ENCODE peak calls at places on chromosome 9, in seven cellular contexts. J, Z, Y, N, A, K and P are unnamed samples.
A peak's percentile ranks its signal among the peaks of the same experiment; 100 is the strongest.

GRCh38 chr9:8821910-8822666 is 1022.5 kb upstream of the DMAC1 start:
- DNase-seq in J (no peak), Z (no peak), Y (no peak), N (no peak), A (no peak), K (no peak), P (no peak)

GRCh38 chr9:87500491-87500890 is 2.8 kb downstream of the DAPK1 start:
- DNase-seq in J (no peak), Z (no peak), Y (no peak), N (no peak), A (no peak), K (no peak), P (no peak)

GRCh38 chr9:137705906-137706305 is 87.1 kb downstream of the EHMT1 start:
- DNase-seq in J (no peak), Z (no peak), Y (no peak), N (peak; percentile 35), A (no peak), K (no peak), P (no peak)

GRCh38 chr9:11128156-11128555 is 515.4 kb upstream of the PTPRD start:
- DNase-seq in J (no peak), Z (no peak), Y (no peak), N (no peak), A (no peak), K (no peak), P (no peak)

GRCh38 chr9:4774209-4774608 is 18.5 kb upstream of the RCL1 start:
- DNase-seq in J (peak; percentile 90), Z (no peak), Y (no peak), N (no peak), A (no peak), K (no peak), P (no peak)

GRCh38 chr9:89491688-89492087 is 6.2 kb downstream of the SEMA4D start:
- DNase-seq in J (no peak), Z (no peak), Y (no peak), N (no peak), A (no peak), K (no peak), P (no peak)

GRCh38 chr9:79577969-79578723 is 6.4 kb downstream of the TLE4 start:
- DNase-seq in J (no peak), Z (no peak), Y (no peak), N (no peak), A (no peak), K (no peak), P (no peak)

GRCh38 chr9:126819482-126819881 is 14.6 kb downstream of the ZBTB43 start:
- DNase-seq in J (no peak), Z (no peak), Y (no peak), N (no peak), A (no peak), K (no peak), P (no peak)

GRCh38 chr9:81224166-81224858 is 465.0 kb downstream of the TLE1 start:
- DNase-seq in J (no peak), Z (no peak), Y (no peak), N (no peak), A (no peak), K (no peak), P (no peak)

GRCh38 chr9:38047301-38048251 is 21.5 kb downstream of the SHB start:
- DNase-seq in J (peak; percentile 86), Z (peak; percentile 86), Y (peak; percentile 79), N (peak; percentile 91), A (peak; percentile 75), K (peak; percentile 76), P (peak; percentile 83)

GRCh38 chr9:91771864-91772263 is 178.2 kb downstream of the ROR2 start:
- DNase-seq in J (no peak), Z (no peak), Y (no peak), N (no peak), A (no peak), K (no peak), P (no peak)

DNA sequence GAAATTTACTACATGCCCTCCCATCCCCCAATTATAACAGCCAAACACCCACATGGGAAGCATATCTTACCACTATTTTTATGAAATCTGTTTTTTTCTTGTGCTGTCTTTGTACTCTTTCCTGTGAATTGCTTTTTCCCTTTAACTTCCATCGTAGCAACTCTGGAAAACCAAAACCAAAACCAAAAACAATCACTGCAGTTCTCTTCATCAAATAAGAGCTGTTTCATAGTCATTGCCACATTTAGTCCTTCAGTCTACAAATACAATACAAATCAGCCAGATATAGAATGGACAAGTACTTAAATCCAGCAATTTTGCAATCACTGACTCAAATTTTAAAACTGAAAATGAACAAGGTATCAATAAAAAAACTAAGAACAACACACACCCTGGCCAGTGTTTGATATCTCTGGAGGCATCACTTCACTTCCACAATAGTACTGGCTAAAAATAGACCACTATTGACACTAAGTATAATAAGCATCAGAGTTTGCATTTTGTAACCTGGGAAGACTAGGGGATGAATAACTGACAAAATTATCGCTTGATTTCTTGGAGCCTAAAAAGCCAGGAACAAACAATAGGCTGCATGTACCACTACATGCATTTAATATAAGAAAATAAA is 5.4 kb downstream of the PUM3 start:
- DNase-seq in J (peak; percentile 36), Z (no peak), Y (no peak), N (no peak), A (no peak), K (no peak), P (no peak)
- H3K4me3 ChIP-seq in J (no peak overlapping the region), Z (no peak overlapping the region), Y (no peak overlapping the region), N (no peak overlapping the region), A (peak overlapping the region; percentile 34), K (peak overlapping the region; percentile 17), P (no peak overlapping the region)

GRCh38 chr9:70229579-70229978 is 29.2 kb upstream of the SMC5 start:
- DNase-seq in J (peak; percentile 46), Z (no peak), Y (no peak), N (peak; percentile 57), A (no peak), K (no peak), P (no peak)
- TF ChIP-seq CTCF in J (peak; percentile 36), Z (no peak), Y (peak; percentile 25), N (peak; percentile 69), A (no peak), K (peak; percentile 16), P (peak; percentile 42)

GRCh38 chr9:129258124-129258822 is 80.2 kb upstream of the IER5L start:
- DNase-seq in J (peak; percentile 96), Z (peak; percentile 84), Y (peak; percentile 72), N (peak; percentile 99), A (peak; percentile 92), K (peak; percentile 81), P (peak; percentile 56)
- H3K4me3 ChIP-seq in J (no peak overlapping the region), Z (no peak overlapping the region), Y (peak overlapping the region; percentile 16), N (peak overlapping the region; percentile 47), A (peak overlapping the region; percentile 41), K (peak overlapping the region; percentile 33), P (peak overlapping the region; percentile 24)

GRCh38 chr9:34254966-34255825 is 73.9 kb downstream of the KIF24 start:
- DNase-seq in J (peak; percentile 21), Z (peak; percentile 65), Y (no peak), N (no peak), A (no peak), K (no peak), P (no peak)

GRCh38 chr9:34254141-34254913 is 74.7 kb downstream of the KIF24 start:
- DNase-seq in J (peak; percentile 58), Z (no peak), Y (no peak), N (no peak), A (no peak), K (no peak), P (no peak)

GRCh38 chr9:34252670-34253459 is 74.0 kb downstream of the UBAP1 start:
- DNase-seq in J (peak; percentile 62), Z (peak; percentile 77), Y (no peak), N (peak; percentile 86), A (peak; percentile 63), K (no peak), P (no peak)

GRCh38 chr9:34252016-34252415 is 73.2 kb downstream of the UBAP1 start:
- DNase-seq in J (peak; percentile 73), Z (no peak), Y (no peak), N (no peak), A (no peak), K (no peak), P (no peak)

DNA sequence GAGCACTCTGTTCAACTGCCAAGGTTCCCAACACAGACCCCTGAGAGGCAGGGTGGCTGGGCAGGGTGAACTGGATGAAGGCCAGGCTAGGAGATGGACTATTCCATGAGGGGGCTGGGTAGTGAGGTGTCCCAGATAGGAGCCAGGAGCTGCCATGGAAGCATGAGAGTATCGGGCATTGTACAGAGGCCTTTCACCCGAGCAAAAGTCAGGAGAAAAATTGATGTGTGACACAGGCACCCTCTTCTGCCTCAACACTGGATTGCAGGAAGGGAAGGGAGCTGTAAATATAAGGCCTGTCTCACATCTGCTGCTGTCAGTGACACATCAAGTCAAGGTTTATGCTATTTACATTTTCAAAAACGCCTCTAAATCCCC is 74.6 kb downstream of the UBAP1 start:
- DNase-seq in J (peak; percentile 68), Z (no peak), Y (no peak), N (no peak), A (no peak), K (no peak), P (no peak)
- TF ChIP-seq CTCF in J (peak; percentile 32), Z (no peak), Y (no peak), N (no peak), A (no peak), K (no peak), P (peak; percentile 53)

GRCh38 chr9:35071814-35072460 is 488 bp downstream of the VCP start:
- DNase-seq in J (peak; percentile 92), Z (peak; percentile 89), Y (no peak), N (peak; percentile 94), A (peak; percentile 94), K (peak; percentile 85), P (peak; percentile 55)

GRCh38 chr9:35067056-35067455 is 5.4 kb downstream of the VCP start:
- DNase-seq in J (no peak), Z (no peak), Y (no peak), N (no peak), A (no peak), K (no peak), P (no peak)

GRCh38 chr9:35070823-35071813 is 1.3 kb downstream of the VCP start:
- DNase-seq in J (peak; percentile 29), Z (peak; percentile 50), Y (no peak), N (no peak), A (no peak), K (no peak), P (no peak)

GRCh38 chr9:35072461-35073275 is at the start of gene VCP:
- DNase-seq in J (peak; percentile 99), Z (peak; percentile 98), Y (peak; percentile 99), N (peak; percentile 100), A (peak; percentile 98), K (peak; percentile 98), P (peak; percentile 99)

DNA sequence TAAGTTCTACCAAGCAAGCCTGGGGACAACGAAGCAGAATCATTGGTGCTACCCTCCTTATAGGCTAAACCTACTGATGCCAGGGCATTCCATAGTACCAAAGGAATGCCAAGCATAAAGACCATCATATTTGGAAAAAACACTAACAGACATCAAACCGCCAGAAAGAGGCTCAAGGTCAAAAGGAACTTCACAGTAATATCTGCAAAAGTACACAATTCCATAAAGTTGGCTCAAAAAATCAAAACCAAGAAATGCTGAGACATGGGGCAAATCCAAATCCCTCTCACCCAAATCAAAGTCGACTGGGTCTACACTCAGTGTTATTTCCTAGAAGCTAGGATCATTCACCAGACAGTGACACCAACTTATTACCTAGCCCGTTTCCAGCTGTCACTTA is 3.4 kb downstream of the VCP start:
- DNase-seq in J (no peak), Z (no peak), Y (no peak), N (no peak), A (no peak), K (no peak), P (no peak)
- H3K4me3 ChIP-seq in J (no peak overlapping the region), Z (no peak overlapping the region), Y (no peak overlapping the region), N (peak overlapping the region; percentile 14), A (no peak overlapping the region), K (no peak overlapping the region), P (peak overlapping the region; percentile 14)